ENCODE peak calls at places on chromosomes 6 and 20, in four cellular contexts. N, M, Z and U are unnamed samples.

GRCh38 chr6:44002591-44003344 is 124.5 kb downstream of the MRPL14 start:
- DNase-seq in N (peak), M (peak), Z (peak), U (no peak)

GRCh38 chr20:43983904-43984361 is 69.3 kb downstream of the TOX2 start:
- DNase-seq in N (no peak), M (no peak), Z (no peak), U (no peak)

GRCh38 chr20:41339957-41340326 is 679 bp upstream of the LPIN3 start:
- DNase-seq in N (peak), M (peak), Z (peak), U (no peak)

GRCh38 chr6:36633370-36633769 is 39.2 kb downstream of the SRSF3 start:
- DNase-seq in N (no peak), M (no peak), Z (no peak), U (no peak)

GRCh38 chr6:169893624-169894023 is 142.2 kb downstream of the ERMARD start:
- DNase-seq in N (no peak), M (no peak), Z (no peak), U (no peak)

GRCh38 chr20:44576297-44576696 is 6.1 kb upstream of the PKIG start:
- DNase-seq in N (no peak), M (peak), Z (peak), U (no peak)

GRCh38 chr20:16639027-16639941 is 66.0 kb upstream of the KIF16B start:
- DNase-seq in N (no peak), M (no peak), Z (no peak), U (no peak)

GRCh38 chr20:17971571-17972013 is 2.8 kb downstream of the MGME1 start:
- DNase-seq in N (no peak), M (peak), Z (no peak), U (no peak)

GRCh38 chr20:19099586-19100555 is 112.6 kb upstream of the SLC24A3 start:
- DNase-seq in N (no peak), M (no peak), Z (no peak), U (no peak)

GRCh38 chr6:150876598-150876997 is 11.1 kb downstream of the MTHFD1L start:
- DNase-seq in N (peak), M (no peak), Z (no peak), U (peak)

GRCh38 chr6:156879235-156879995 is 102.2 kb downstream of the ARID1B start:
- DNase-seq in N (no peak), M (no peak), Z (no peak), U (no peak)

GRCh38 chr6:5471044-5471443 is 209.7 kb downstream of the FARS2 start:
- DNase-seq in N (peak), M (peak), Z (peak), U (no peak)

GRCh38 chr6:125208625-125209249 is 55.2 kb downstream of the TPD52L1 start:
- DNase-seq in N (no peak), M (no peak), Z (no peak), U (no peak)

GRCh38 chr6:142833054-142833453 is 111.9 kb downstream of the HIVEP2 start:
- DNase-seq in N (no peak), M (peak), Z (peak), U (no peak)

GRCh38 chr6:12371641-12372146 is 81.5 kb downstream of the EDN1 start:
- DNase-seq in N (no peak), M (peak), Z (peak), U (no peak)

GRCh38 chr20:51961964-51962761 is 159.8 kb upstream of the SALL4 start:
- DNase-seq in N (no peak), M (no peak), Z (no peak), U (no peak)

GRCh38 chr6:2563635-2564034 is 187.1 kb downstream of the MYLK4 start:
- DNase-seq in N (no peak), M (no peak), Z (no peak), U (no peak)

GRCh38 chr6:143299253-143300166 is 151.0 kb downstream of the ADAT2 start:
- DNase-seq in N (no peak), M (no peak), Z (no peak), U (no peak)

GRCh38 chr6:89346433-89346832 is 6.1 kb downstream of the UBE2J1 start:
- DNase-seq in N (no peak), M (no peak), Z (no peak), U (no peak)

GRCh38 chr20:57909763-57910331 is 200.0 kb upstream of the PMEPA1 start:
- DNase-seq in N (no peak), M (no peak), Z (no peak), U (no peak)

GRCh38 chr6:129812145-129812777 is 48.9 kb downstream of the TMEM244 start:
- DNase-seq in N (no peak), M (peak), Z (peak), U (no peak)

GRCh38 chr20:48398506-48399449 is 429.0 kb downstream of the PREX1 start:
- DNase-seq in N (no peak), M (peak), Z (no peak), U (no peak)

GRCh38 chr6:116450769-116451740 is 10.1 kb upstream of the CALHM6 start:
- DNase-seq in N (no peak), M (no peak), Z (peak), U (no peak)

GRCh38 chr6:140661691-140662090 is 1287.2 kb upstream of the CITED2 start:
- DNase-seq in N (no peak), M (peak), Z (no peak), U (no peak)

GRCh38 chr6:162631546-162631945 is 96.0 kb downstream of the PRKN start:
- DNase-seq in N (no peak), M (no peak), Z (no peak), U (no peak)

GRCh38 chr6:163985710-163986109 is 571.2 kb downstream of the QKI start:
- DNase-seq in N (no peak), M (no peak), Z (no peak), U (no peak)

GRCh38 chr6:21885532-21886089 is 292.1 kb downstream of the SOX4 start:
- DNase-seq in N (peak), M (peak), Z (peak), U (peak)

GRCh38 chr6:12173670-12174069 is 116.5 kb upstream of the EDN1 start:
- DNase-seq in N (no peak), M (no peak), Z (no peak), U (no peak)

GRCh38 chr6:132320007-132320406 is 81.3 kb downstream of the MOXD1 start:
- DNase-seq in N (no peak), M (peak), Z (peak), U (no peak)

GRCh38 chr6:30615219-30615957 is 1.7 kb downstream of the PPP1R10 start:
- DNase-seq in N (no peak), M (peak), Z (peak), U (no peak)

GRCh38 chr6:3749390-3749978 is 2.0 kb downstream of the PXDC1 start:
- DNase-seq in N (no peak), M (peak), Z (peak), U (no peak)
- H3K4me3 ChIP-seq in N (peak), M (peak), Z (peak), U (peak)

GRCh38 chr6:165844801-165845364 is 181.8 kb upstream of the PDE10A start:
- DNase-seq in N (no peak), M (no peak), Z (no peak), U (no peak)

GRCh38 chr6:165845488-165845887 is 182.4 kb upstream of the PDE10A start:
- DNase-seq in N (no peak), M (no peak), Z (no peak), U (no peak)

GRCh38 chr6:165847407-165848098 is 184.5 kb upstream of the PDE10A start:
- DNase-seq in N (no peak), M (no peak), Z (no peak), U (no peak)

GRCh38 chr6:165848099-165848461 is 185.0 kb upstream of the PDE10A start:
- DNase-seq in N (no peak), M (no peak), Z (no peak), U (no peak)

GRCh38 chr6:165846123-165846966 is 183.3 kb upstream of the PDE10A start:
- DNase-seq in N (no peak), M (no peak), Z (no peak), U (no peak)
- H3K4me3 ChIP-seq in N (peak), M (peak), Z (no peak), U (peak)

GRCh38 chr20:46399401-46399800 is 7.0 kb downstream of the ELMO2 start:
- DNase-seq in N (no peak), M (no peak), Z (peak), U (no peak)
- H3K4me3 ChIP-seq in N (no peak), M (peak), Z (no peak), U (no peak)

DNA sequence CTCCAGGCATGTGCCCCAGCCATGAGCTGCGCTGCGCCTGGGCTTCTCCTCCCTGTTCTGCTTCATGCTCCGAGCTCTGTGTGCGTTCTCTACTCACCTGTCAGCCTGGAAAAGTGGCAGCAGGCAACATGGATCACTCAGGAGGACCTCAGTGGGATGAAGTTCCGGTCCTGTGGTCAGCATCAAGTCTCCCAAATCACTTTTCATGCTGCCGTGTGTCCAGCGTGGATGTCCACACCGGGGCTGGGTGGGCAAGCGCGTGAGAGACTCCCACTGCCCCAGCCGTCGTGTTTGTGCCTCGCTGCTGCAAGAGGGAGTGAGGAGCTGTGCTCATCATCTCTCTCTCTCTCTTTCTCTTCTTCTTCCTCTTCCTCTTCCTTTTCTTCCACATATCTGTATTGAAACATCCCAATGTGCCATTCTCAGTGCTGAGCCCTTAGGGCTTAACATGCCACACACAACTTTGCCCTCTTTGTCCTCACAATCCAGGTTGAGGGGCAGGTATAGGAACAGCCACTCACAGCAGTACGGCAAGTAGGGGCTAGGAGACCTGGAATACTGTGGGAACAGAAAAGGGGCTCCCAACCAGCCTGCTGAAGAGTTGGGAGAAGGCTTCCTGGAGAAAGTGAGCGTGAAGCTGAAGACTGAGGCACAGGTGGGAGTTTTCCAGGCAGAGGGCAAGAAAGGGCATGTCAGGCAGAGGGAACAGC is 3.8 kb upstream of the PDYN start:
- DNase-seq in N (no peak), M (no peak), Z (no peak), U (no peak)
- H3K4me3 ChIP-seq in N (no peak), M (no peak), Z (no peak), U (no peak)

GRCh38 chr6:32442977-32443552 is 3.4 kb downstream of the HLA-DRA start:
- DNase-seq in N (no peak), M (no peak), Z (no peak), U (no peak)

GRCh38 chr6:32439139-32439538 is 548 bp upstream of the HLA-DRA start:
- DNase-seq in N (no peak), M (no peak), Z (no peak), U (no peak)

GRCh38 chr6:32444433-32444832 is 4.7 kb downstream of the HLA-DRA start:
- DNase-seq in N (no peak), M (no peak), Z (no peak), U (no peak)

GRCh38 chr6:32439708-32440214 is at the start of gene HLA-DRA:
- DNase-seq in N (no peak), M (peak), Z (peak), U (no peak)

DNA sequence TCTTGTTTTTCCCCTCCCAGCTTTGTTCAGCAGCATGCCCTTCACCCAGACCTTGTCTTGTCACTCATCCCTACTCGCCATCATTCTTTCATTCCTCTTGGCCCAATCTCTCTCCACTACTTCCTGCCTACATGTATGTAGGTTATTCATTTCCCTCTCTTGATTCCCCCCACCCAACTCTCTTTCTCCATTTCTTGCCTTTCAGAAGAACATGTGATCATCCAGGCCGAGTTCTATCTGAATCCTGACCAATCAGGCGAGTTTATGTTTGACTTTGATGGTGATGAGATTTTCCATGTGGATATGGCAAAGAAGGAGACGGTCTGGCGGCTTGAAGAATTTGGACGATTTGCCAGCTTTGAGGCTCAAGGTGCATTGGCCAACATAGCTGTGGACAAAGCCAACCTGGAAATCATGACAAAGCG is 2.6 kb downstream of the HLA-DRA start:
- DNase-seq in N (no peak), M (no peak), Z (no peak), U (no peak)
- H3K4me3 ChIP-seq in N (peak), M (no peak), Z (no peak), U (no peak)